ENCODE peak calls at places on chromosomes 5 and 9, in six cellular contexts. One of them, this sample, is unnamed.

GRCh38 chr9:99368341-99369326 is 146.6 kb downstream of the SEC61B start:
- DNase-seq in upper lobe of left lung: peak; percentile 53
- DNase-seq in islet precursor cell: peak; percentile 68
- DNase-seq in stimulated activated CD4-positive, alpha-beta T cell treated with anti-CD3 and anti-CD28 coated beads, TNF-alpha, amount 100 ng/mL, for 4 hours: no peak
- DNase-seq in cardiac septum: peak; percentile 88
- DNase-seq in NCI-H1694 treated with DMSO at 0.1 percent for 48 hours: no peak
- DNase-seq in this sample: no peak

GRCh38 chr9:7560669-7561305 is 238.8 kb downstream of the DMAC1 start:
- DNase-seq in islet precursor cell: no peak
- DNase-seq in NCI-H1694 treated with DMSO at 0.1 percent for 48 hours: no peak
- DNase-seq in cardiac septum: no peak
- DNase-seq in stimulated activated CD4-positive, alpha-beta T cell treated with anti-CD3 and anti-CD28 coated beads, TNF-alpha, amount 100 ng/mL, for 4 hours: no peak
- DNase-seq in upper lobe of left lung: no peak
- DNase-seq in this sample: peak; percentile 37

GRCh38 chr5:113320160-113320816 is 114.5 kb downstream of the TSSK1B start:
- DNase-seq in NCI-H1694 treated with DMSO at 0.1 percent for 48 hours: no peak
- DNase-seq in islet precursor cell: no peak
- DNase-seq in stimulated activated CD4-positive, alpha-beta T cell treated with anti-CD3 and anti-CD28 coated beads, TNF-alpha, amount 100 ng/mL, for 4 hours: no peak
- DNase-seq in cardiac septum: no peak
- DNase-seq in upper lobe of left lung: no peak
- DNase-seq in this sample: no peak

GRCh38 chr9:131237931-131238401 is 38.3 kb downstream of the FAM78A start:
- DNase-seq in upper lobe of left lung: peak; percentile 84
- DNase-seq in stimulated activated CD4-positive, alpha-beta T cell treated with anti-CD3 and anti-CD28 coated beads, TNF-alpha, amount 100 ng/mL, for 4 hours: peak; percentile 69
- DNase-seq in islet precursor cell: peak; percentile 80
- DNase-seq in cardiac septum: peak; percentile 84
- DNase-seq in NCI-H1694 treated with DMSO at 0.1 percent for 48 hours: no peak
- DNase-seq in this sample: peak; percentile 67

GRCh38 chr9:129291041-129291501 is 113.0 kb upstream of the IER5L start:
- DNase-seq in cardiac septum: peak; percentile 51
- DNase-seq in NCI-H1694 treated with DMSO at 0.1 percent for 48 hours: no peak
- DNase-seq in upper lobe of left lung: no peak
- DNase-seq in islet precursor cell: peak; percentile 46
- DNase-seq in stimulated activated CD4-positive, alpha-beta T cell treated with anti-CD3 and anti-CD28 coated beads, TNF-alpha, amount 100 ng/mL, for 4 hours: no peak
- DNase-seq in this sample: no peak

GRCh38 chr9:136232964-136233363 is 12.6 kb downstream of the QSOX2 start:
- DNase-seq in islet precursor cell: no peak
- DNase-seq in cardiac septum: no peak
- DNase-seq in NCI-H1694 treated with DMSO at 0.1 percent for 48 hours: no peak
- DNase-seq in upper lobe of left lung: no peak
- DNase-seq in stimulated activated CD4-positive, alpha-beta T cell treated with anti-CD3 and anti-CD28 coated beads, TNF-alpha, amount 100 ng/mL, for 4 hours: no peak
- DNase-seq in this sample: no peak

GRCh38 chr9:93896093-93896492 is 59.1 kb downstream of the BARX1 start:
- DNase-seq in upper lobe of left lung: no peak
- DNase-seq in NCI-H1694 treated with DMSO at 0.1 percent for 48 hours: no peak
- DNase-seq in islet precursor cell: peak; percentile 25
- DNase-seq in cardiac septum: peak; percentile 38
- DNase-seq in stimulated activated CD4-positive, alpha-beta T cell treated with anti-CD3 and anti-CD28 coated beads, TNF-alpha, amount 100 ng/mL, for 4 hours: no peak
- DNase-seq in this sample: no peak

GRCh38 chr9:100426532-100427365 is at the start of gene MSANTD3:
- DNase-seq in upper lobe of left lung: peak; percentile 95
- DNase-seq in NCI-H1694 treated with DMSO at 0.1 percent for 48 hours: peak; percentile 50
- DNase-seq in cardiac septum: peak; percentile 81
- DNase-seq in stimulated activated CD4-positive, alpha-beta T cell treated with anti-CD3 and anti-CD28 coated beads, TNF-alpha, amount 100 ng/mL, for 4 hours: peak; percentile 30
- DNase-seq in islet precursor cell: peak; percentile 90
- DNase-seq in this sample: peak; percentile 80

GRCh38 chr5:110354896-110355295 is 371.6 kb downstream of the TMEM232 start:
- DNase-seq in NCI-H1694 treated with DMSO at 0.1 percent for 48 hours: no peak
- DNase-seq in stimulated activated CD4-positive, alpha-beta T cell treated with anti-CD3 and anti-CD28 coated beads, TNF-alpha, amount 100 ng/mL, for 4 hours: no peak
- DNase-seq in islet precursor cell: peak; percentile 57
- DNase-seq in cardiac septum: no peak
- DNase-seq in upper lobe of left lung: no peak
- DNase-seq in this sample: no peak

GRCh38 chr5:113480243-113480642 is 8.0 kb downstream of the MCC start:
- DNase-seq in islet precursor cell: no peak
- DNase-seq in upper lobe of left lung: no peak
- DNase-seq in NCI-H1694 treated with DMSO at 0.1 percent for 48 hours: no peak
- DNase-seq in stimulated activated CD4-positive, alpha-beta T cell treated with anti-CD3 and anti-CD28 coated beads, TNF-alpha, amount 100 ng/mL, for 4 hours: no peak
- DNase-seq in cardiac septum: no peak
- DNase-seq in this sample: no peak

GRCh38 chr5:177540438-177540837 is 13.9 kb downstream of the FAM193B start:
- DNase-seq in upper lobe of left lung: no peak
- DNase-seq in stimulated activated CD4-positive, alpha-beta T cell treated with anti-CD3 and anti-CD28 coated beads, TNF-alpha, amount 100 ng/mL, for 4 hours: no peak
- DNase-seq in islet precursor cell: no peak
- DNase-seq in NCI-H1694 treated with DMSO at 0.1 percent for 48 hours: no peak
- DNase-seq in cardiac septum: no peak
- DNase-seq in this sample: no peak

GRCh38 chr5:88092358-88092757 is 176.3 kb downstream of the TMEM161B start:
- DNase-seq in islet precursor cell: peak; percentile 73
- DNase-seq in NCI-H1694 treated with DMSO at 0.1 percent for 48 hours: no peak
- DNase-seq in upper lobe of left lung: no peak
- DNase-seq in stimulated activated CD4-positive, alpha-beta T cell treated with anti-CD3 and anti-CD28 coated beads, TNF-alpha, amount 100 ng/mL, for 4 hours: no peak
- DNase-seq in cardiac septum: no peak
- DNase-seq in this sample: peak; percentile 94

GRCh38 chr9:123093141-123093540 is 59.7 kb downstream of the GPR21 start:
- DNase-seq in islet precursor cell: no peak
- DNase-seq in cardiac septum: no peak
- DNase-seq in NCI-H1694 treated with DMSO at 0.1 percent for 48 hours: no peak
- DNase-seq in upper lobe of left lung: no peak
- DNase-seq in stimulated activated CD4-positive, alpha-beta T cell treated with anti-CD3 and anti-CD28 coated beads, TNF-alpha, amount 100 ng/mL, for 4 hours: no peak
- DNase-seq in this sample: no peak

GRCh38 chr5:102794047-102794446 is 38.9 kb downstream of the PAM start:
- DNase-seq in upper lobe of left lung: no peak
- DNase-seq in NCI-H1694 treated with DMSO at 0.1 percent for 48 hours: no peak
- DNase-seq in cardiac septum: no peak
- DNase-seq in islet precursor cell: no peak
- DNase-seq in stimulated activated CD4-positive, alpha-beta T cell treated with anti-CD3 and anti-CD28 coated beads, TNF-alpha, amount 100 ng/mL, for 4 hours: no peak
- DNase-seq in this sample: peak; percentile 51

GRCh38 chr9:107637421-107638420 is 148.2 kb upstream of the KLF4 start:
- DNase-seq in upper lobe of left lung: peak; percentile 92
- DNase-seq in cardiac septum: peak; percentile 94
- DNase-seq in NCI-H1694 treated with DMSO at 0.1 percent for 48 hours: no peak
- DNase-seq in islet precursor cell: peak; percentile 73
- DNase-seq in stimulated activated CD4-positive, alpha-beta T cell treated with anti-CD3 and anti-CD28 coated beads, TNF-alpha, amount 100 ng/mL, for 4 hours: no peak
- DNase-seq in this sample: peak; percentile 84

GRCh38 chr9:108761530-108762347 is 94.0 kb downstream of the ACTL7B start:
- DNase-seq in NCI-H1694 treated with DMSO at 0.1 percent for 48 hours: peak; percentile 49
- DNase-seq in cardiac septum: no peak
- DNase-seq in islet precursor cell: peak; percentile 61
- DNase-seq in upper lobe of left lung: no peak
- DNase-seq in stimulated activated CD4-positive, alpha-beta T cell treated with anti-CD3 and anti-CD28 coated beads, TNF-alpha, amount 100 ng/mL, for 4 hours: no peak
- DNase-seq in this sample: peak; percentile 70

GRCh38 chr5:173971681-173972080 is 17.3 kb upstream of the C5orf47 start:
- DNase-seq in stimulated activated CD4-positive, alpha-beta T cell treated with anti-CD3 and anti-CD28 coated beads, TNF-alpha, amount 100 ng/mL, for 4 hours: no peak
- DNase-seq in islet precursor cell: no peak
- DNase-seq in cardiac septum: no peak
- DNase-seq in NCI-H1694 treated with DMSO at 0.1 percent for 48 hours: no peak
- DNase-seq in upper lobe of left lung: no peak
- DNase-seq in this sample: peak; percentile 22

GRCh38 chr5:95808686-95809413 is 13.7 kb downstream of the GLRX start:
- DNase-seq in islet precursor cell: peak; percentile 57
- DNase-seq in upper lobe of left lung: no peak
- DNase-seq in stimulated activated CD4-positive, alpha-beta T cell treated with anti-CD3 and anti-CD28 coated beads, TNF-alpha, amount 100 ng/mL, for 4 hours: no peak
- DNase-seq in cardiac septum: peak; percentile 87
- DNase-seq in NCI-H1694 treated with DMSO at 0.1 percent for 48 hours: no peak
- DNase-seq in this sample: no peak

GRCh38 chr5:88536146-88536545 is 267.5 kb upstream of the TMEM161B start:
- DNase-seq in cardiac septum: no peak
- DNase-seq in islet precursor cell: no peak
- DNase-seq in stimulated activated CD4-positive, alpha-beta T cell treated with anti-CD3 and anti-CD28 coated beads, TNF-alpha, amount 100 ng/mL, for 4 hours: no peak
- DNase-seq in upper lobe of left lung: no peak
- DNase-seq in NCI-H1694 treated with DMSO at 0.1 percent for 48 hours: no peak
- DNase-seq in this sample: no peak

GRCh38 chr9:98085955-98086354 is 29.4 kb downstream of the NANS start:
- DNase-seq in stimulated activated CD4-positive, alpha-beta T cell treated with anti-CD3 and anti-CD28 coated beads, TNF-alpha, amount 100 ng/mL, for 4 hours: no peak
- DNase-seq in islet precursor cell: no peak
- DNase-seq in cardiac septum: no peak
- DNase-seq in upper lobe of left lung: no peak
- DNase-seq in NCI-H1694 treated with DMSO at 0.1 percent for 48 hours: no peak
- DNase-seq in this sample: peak; percentile 87

GRCh38 chr5:91219141-91219802 is 163.8 kb downstream of the ARRDC3 start:
- DNase-seq in cardiac septum: no peak
- DNase-seq in upper lobe of left lung: no peak
- DNase-seq in NCI-H1694 treated with DMSO at 0.1 percent for 48 hours: no peak
- DNase-seq in stimulated activated CD4-positive, alpha-beta T cell treated with anti-CD3 and anti-CD28 coated beads, TNF-alpha, amount 100 ng/mL, for 4 hours: no peak
- DNase-seq in islet precursor cell: no peak
- DNase-seq in this sample: no peak

GRCh38 chr5:160869962-160870521 is 18.0 kb upstream of the ATP10B start:
- DNase-seq in cardiac septum: no peak
- DNase-seq in islet precursor cell: no peak
- DNase-seq in upper lobe of left lung: no peak
- DNase-seq in stimulated activated CD4-positive, alpha-beta T cell treated with anti-CD3 and anti-CD28 coated beads, TNF-alpha, amount 100 ng/mL, for 4 hours: no peak
- DNase-seq in NCI-H1694 treated with DMSO at 0.1 percent for 48 hours: no peak
- DNase-seq in this sample: peak; percentile 19

GRCh38 chr5:59655693-59656309 is 237.7 kb downstream of the PDE4D start:
- DNase-seq in cardiac septum: no peak
- DNase-seq in islet precursor cell: no peak
- DNase-seq in stimulated activated CD4-positive, alpha-beta T cell treated with anti-CD3 and anti-CD28 coated beads, TNF-alpha, amount 100 ng/mL, for 4 hours: no peak
- DNase-seq in upper lobe of left lung: no peak
- DNase-seq in NCI-H1694 treated with DMSO at 0.1 percent for 48 hours: no peak
- DNase-seq in this sample: no peak

GRCh38 chr9:14352549-14352948 is 38.6 kb upstream of the NFIB start:
- DNase-seq in islet precursor cell: no peak
- DNase-seq in stimulated activated CD4-positive, alpha-beta T cell treated with anti-CD3 and anti-CD28 coated beads, TNF-alpha, amount 100 ng/mL, for 4 hours: no peak
- DNase-seq in cardiac septum: no peak
- DNase-seq in NCI-H1694 treated with DMSO at 0.1 percent for 48 hours: no peak
- DNase-seq in upper lobe of left lung: no peak
- DNase-seq in this sample: no peak

GRCh38 chr9:104276709-104277245 is 182.7 kb downstream of the SMC2 start:
- DNase-seq in NCI-H1694 treated with DMSO at 0.1 percent for 48 hours: no peak
- DNase-seq in upper lobe of left lung: no peak
- DNase-seq in stimulated activated CD4-positive, alpha-beta T cell treated with anti-CD3 and anti-CD28 coated beads, TNF-alpha, amount 100 ng/mL, for 4 hours: no peak
- DNase-seq in islet precursor cell: no peak
- DNase-seq in cardiac septum: no peak
- DNase-seq in this sample: no peak

GRCh38 chr5:66653380-66653779 is 57.2 kb downstream of the MAST4 start:
- DNase-seq in cardiac septum: no peak
- DNase-seq in upper lobe of left lung: no peak
- DNase-seq in islet precursor cell: no peak
- DNase-seq in stimulated activated CD4-positive, alpha-beta T cell treated with anti-CD3 and anti-CD28 coated beads, TNF-alpha, amount 100 ng/mL, for 4 hours: no peak
- DNase-seq in NCI-H1694 treated with DMSO at 0.1 percent for 48 hours: no peak
- DNase-seq in this sample: peak; percentile 30

GRCh38 chr9:138077126-138077525 is 199.5 kb downstream of the CACNA1B start:
- DNase-seq in islet precursor cell: no peak
- DNase-seq in NCI-H1694 treated with DMSO at 0.1 percent for 48 hours: no peak
- DNase-seq in cardiac septum: peak; percentile 73
- DNase-seq in upper lobe of left lung: no peak
- DNase-seq in stimulated activated CD4-positive, alpha-beta T cell treated with anti-CD3 and anti-CD28 coated beads, TNF-alpha, amount 100 ng/mL, for 4 hours: no peak
- DNase-seq in this sample: no peak

GRCh38 chr5:174581483-174581882 is 142.9 kb upstream of the MSX2 start:
- DNase-seq in islet precursor cell: peak; percentile 85
- DNase-seq in upper lobe of left lung: no peak
- DNase-seq in stimulated activated CD4-positive, alpha-beta T cell treated with anti-CD3 and anti-CD28 coated beads, TNF-alpha, amount 100 ng/mL, for 4 hours: no peak
- DNase-seq in cardiac septum: no peak
- DNase-seq in NCI-H1694 treated with DMSO at 0.1 percent for 48 hours: no peak
- DNase-seq in this sample: peak; percentile 85

GRCh38 chr5:134543820-134544692 is 18.6 kb downstream of the JADE2 start:
- DNase-seq in cardiac septum: no peak
- DNase-seq in upper lobe of left lung: no peak
- DNase-seq in islet precursor cell: peak; percentile 43
- DNase-seq in NCI-H1694 treated with DMSO at 0.1 percent for 48 hours: no peak
- DNase-seq in stimulated activated CD4-positive, alpha-beta T cell treated with anti-CD3 and anti-CD28 coated beads, TNF-alpha, amount 100 ng/mL, for 4 hours: peak; percentile 22
- DNase-seq in this sample: no peak

GRCh38 chr5:66197764-66198405 is 53.8 kb downstream of the SREK1 start:
- DNase-seq in upper lobe of left lung: no peak
- DNase-seq in cardiac septum: no peak
- DNase-seq in stimulated activated CD4-positive, alpha-beta T cell treated with anti-CD3 and anti-CD28 coated beads, TNF-alpha, amount 100 ng/mL, for 4 hours: no peak
- DNase-seq in islet precursor cell: no peak
- DNase-seq in NCI-H1694 treated with DMSO at 0.1 percent for 48 hours: no peak
- DNase-seq in this sample: peak; percentile 45

GRCh38 chr5:143776951-143777350 is 35.0 kb upstream of the HMHB1 start:
- DNase-seq in islet precursor cell: no peak
- DNase-seq in NCI-H1694 treated with DMSO at 0.1 percent for 48 hours: no peak
- DNase-seq in stimulated activated CD4-positive, alpha-beta T cell treated with anti-CD3 and anti-CD28 coated beads, TNF-alpha, amount 100 ng/mL, for 4 hours: no peak
- DNase-seq in cardiac septum: no peak
- DNase-seq in upper lobe of left lung: no peak
- DNase-seq in this sample: no peak

GRCh38 chr9:109699019-109699418 is 81.0 kb upstream of the PALM2AKAP2 start:
- DNase-seq in islet precursor cell: no peak
- DNase-seq in stimulated activated CD4-positive, alpha-beta T cell treated with anti-CD3 and anti-CD28 coated beads, TNF-alpha, amount 100 ng/mL, for 4 hours: no peak
- DNase-seq in cardiac septum: no peak
- DNase-seq in upper lobe of left lung: no peak
- DNase-seq in NCI-H1694 treated with DMSO at 0.1 percent for 48 hours: no peak
- DNase-seq in this sample: no peak

GRCh38 chr5:54753034-54753433 is 232.4 kb downstream of the ESM1 start:
- DNase-seq in stimulated activated CD4-positive, alpha-beta T cell treated with anti-CD3 and anti-CD28 coated beads, TNF-alpha, amount 100 ng/mL, for 4 hours: no peak
- DNase-seq in cardiac septum: no peak
- DNase-seq in upper lobe of left lung: no peak
- DNase-seq in islet precursor cell: no peak
- DNase-seq in NCI-H1694 treated with DMSO at 0.1 percent for 48 hours: no peak
- DNase-seq in this sample: no peak

GRCh38 chr9:25964239-25964638 is 286.0 kb upstream of the TUSC1 start:
- DNase-seq in upper lobe of left lung: no peak
- DNase-seq in stimulated activated CD4-positive, alpha-beta T cell treated with anti-CD3 and anti-CD28 coated beads, TNF-alpha, amount 100 ng/mL, for 4 hours: no peak
- DNase-seq in NCI-H1694 treated with DMSO at 0.1 percent for 48 hours: peak; percentile 49
- DNase-seq in islet precursor cell: peak; percentile 72
- DNase-seq in cardiac septum: no peak
- DNase-seq in this sample: peak; percentile 95

GRCh38 chr5:53089481-53089976 is 20.0 kb downstream of the MOCS2 start:
- DNase-seq in stimulated activated CD4-positive, alpha-beta T cell treated with anti-CD3 and anti-CD28 coated beads, TNF-alpha, amount 100 ng/mL, for 4 hours: no peak
- DNase-seq in NCI-H1694 treated with DMSO at 0.1 percent for 48 hours: no peak
- DNase-seq in islet precursor cell: no peak
- DNase-seq in cardiac septum: no peak
- DNase-seq in upper lobe of left lung: no peak
- DNase-seq in this sample: no peak

GRCh38 chr9:91207889-91208651 is 153.6 kb downstream of the AUH start:
- DNase-seq in stimulated activated CD4-positive, alpha-beta T cell treated with anti-CD3 and anti-CD28 coated beads, TNF-alpha, amount 100 ng/mL, for 4 hours: no peak
- DNase-seq in islet precursor cell: peak; percentile 29
- DNase-seq in upper lobe of left lung: no peak
- DNase-seq in cardiac septum: no peak
- DNase-seq in NCI-H1694 treated with DMSO at 0.1 percent for 48 hours: no peak
- DNase-seq in this sample: no peak

This sample was measured in mesendoderm.